ENCODE peak calls at places on chromosomes 5 and 9, in seven cellular contexts. One of them, this sample, is unnamed.

GRCh38 chr9:92385953-92386352 is 18.4 kb downstream of the OGN start:
- DNase-seq in fibroblast of lung: peak
- DNase-seq in lung: no peak
- DNase-seq in brain microvascular endothelial cell: no peak
- DNase-seq in lower leg skin: no peak
- DNase-seq in AG10803: peak
- DNase-seq in breast epithelium: no peak
- DNase-seq in this sample: peak

GRCh38 chr5:169421677-169422076 is 120.7 kb upstream of the SLIT3 start:
- DNase-seq in brain microvascular endothelial cell: no peak
- DNase-seq in lower leg skin: no peak
- DNase-seq in breast epithelium: no peak
- DNase-seq in fibroblast of lung: peak
- DNase-seq in AG10803: no peak
- DNase-seq in lung: no peak
- DNase-seq in this sample: no peak

GRCh38 chr9:112408285-112408684 is 28.4 kb downstream of the HSDL2 start:
- DNase-seq in breast epithelium: no peak
- DNase-seq in brain microvascular endothelial cell: no peak
- DNase-seq in fibroblast of lung: no peak
- DNase-seq in lower leg skin: no peak
- DNase-seq in AG10803: no peak
- DNase-seq in lung: no peak
- DNase-seq in this sample: no peak

GRCh38 chr5:3452622-3453021 is 143.0 kb upstream of the IRX1 start:
- DNase-seq in AG10803: no peak
- DNase-seq in fibroblast of lung: no peak
- DNase-seq in lower leg skin: no peak
- DNase-seq in lung: no peak
- DNase-seq in breast epithelium: no peak
- DNase-seq in brain microvascular endothelial cell: no peak
- DNase-seq in this sample: no peak

GRCh38 chr5:142841511-142842255 is 71.5 kb downstream of the ARHGAP26 start:
- DNase-seq in fibroblast of lung: peak
- DNase-seq in breast epithelium: no peak
- DNase-seq in lung: no peak
- DNase-seq in AG10803: peak
- DNase-seq in brain microvascular endothelial cell: no peak
- DNase-seq in lower leg skin: no peak
- DNase-seq in this sample: no peak

GRCh38 chr9:136653323-136654064 is 9.2 kb upstream of the EGFL7 start:
- DNase-seq in fibroblast of lung: no peak
- DNase-seq in breast epithelium: no peak
- DNase-seq in lung: no peak
- DNase-seq in AG10803: no peak
- DNase-seq in brain microvascular endothelial cell: no peak
- DNase-seq in lower leg skin: no peak
- DNase-seq in this sample: no peak

GRCh38 chr9:126724226-126724625 is 80.6 kb upstream of the ZBTB43 start:
- DNase-seq in breast epithelium: no peak
- DNase-seq in AG10803: no peak
- DNase-seq in lower leg skin: no peak
- DNase-seq in lung: no peak
- DNase-seq in fibroblast of lung: no peak
- DNase-seq in brain microvascular endothelial cell: no peak
- DNase-seq in this sample: no peak

GRCh38 chr5:156020650-156021049 is 306.3 kb upstream of the SGCD start:
- DNase-seq in breast epithelium: no peak
- DNase-seq in AG10803: no peak
- DNase-seq in brain microvascular endothelial cell: no peak
- DNase-seq in fibroblast of lung: no peak
- DNase-seq in lower leg skin: no peak
- DNase-seq in lung: no peak
- DNase-seq in this sample: no peak

GRCh38 chr5:149265559-149265958 is 6.1 kb upstream of the AFAP1L1 start:
- DNase-seq in AG10803: peak
- DNase-seq in fibroblast of lung: peak
- DNase-seq in breast epithelium: no peak
- DNase-seq in lung: no peak
- DNase-seq in lower leg skin: no peak
- DNase-seq in brain microvascular endothelial cell: peak
- DNase-seq in this sample: no peak

GRCh38 chr5:98933446-98934072 is 4.8 kb upstream of the CHD1 start:
- DNase-seq in AG10803: no peak
- DNase-seq in brain microvascular endothelial cell: no peak
- DNase-seq in lower leg skin: no peak
- DNase-seq in lung: no peak
- DNase-seq in fibroblast of lung: no peak
- DNase-seq in breast epithelium: no peak
- DNase-seq in this sample: no peak

GRCh38 chr5:68243681-68244080 is 28.1 kb downstream of the PIK3R1 start:
- DNase-seq in AG10803: no peak
- DNase-seq in fibroblast of lung: no peak
- DNase-seq in lower leg skin: no peak
- DNase-seq in brain microvascular endothelial cell: no peak
- DNase-seq in breast epithelium: no peak
- DNase-seq in lung: no peak
- DNase-seq in this sample: no peak

GRCh38 chr9:110886832-110887231 is 151.4 kb downstream of the LPAR1 start:
- DNase-seq in brain microvascular endothelial cell: no peak
- DNase-seq in AG10803: peak
- DNase-seq in lower leg skin: no peak
- DNase-seq in breast epithelium: no peak
- DNase-seq in lung: no peak
- DNase-seq in fibroblast of lung: peak
- DNase-seq in this sample: no peak

GRCh38 chr9:121735065-121735791 is 83.8 kb downstream of the DAB2IP start:
- DNase-seq in breast epithelium: no peak
- DNase-seq in fibroblast of lung: peak
- DNase-seq in AG10803: peak
- DNase-seq in lower leg skin: no peak
- DNase-seq in lung: no peak
- DNase-seq in brain microvascular endothelial cell: peak
- DNase-seq in this sample: peak

GRCh38 chr5:100644206-100644605 is 109.0 kb downstream of the FAM174A start:
- DNase-seq in lower leg skin: no peak
- DNase-seq in breast epithelium: no peak
- DNase-seq in AG10803: no peak
- DNase-seq in lung: no peak
- DNase-seq in fibroblast of lung: no peak
- DNase-seq in brain microvascular endothelial cell: no peak
- DNase-seq in this sample: no peak

GRCh38 chr5:36068751-36069281 is 2.1 kb upstream of the UGT3A2 start:
- DNase-seq in breast epithelium: no peak
- DNase-seq in fibroblast of lung: no peak
- DNase-seq in lung: no peak
- DNase-seq in brain microvascular endothelial cell: no peak
- DNase-seq in lower leg skin: no peak
- DNase-seq in AG10803: no peak
- DNase-seq in this sample: no peak

GRCh38 chr5:14580037-14581034 is 1.3 kb upstream of the OTULINL start:
- DNase-seq in lower leg skin: no peak
- DNase-seq in fibroblast of lung: peak
- DNase-seq in lung: no peak
- DNase-seq in breast epithelium: no peak
- DNase-seq in AG10803: peak
- DNase-seq in brain microvascular endothelial cell: no peak
- DNase-seq in this sample: peak

GRCh38 chr9:132447346-132447745 is 37.3 kb downstream of the CFAP77 start:
- DNase-seq in AG10803: no peak
- DNase-seq in lung: no peak
- DNase-seq in brain microvascular endothelial cell: no peak
- DNase-seq in breast epithelium: no peak
- DNase-seq in fibroblast of lung: no peak
- DNase-seq in lower leg skin: no peak
- DNase-seq in this sample: no peak

GRCh38 chr5:32094691-32095090 is 79.4 kb downstream of the GOLPH3 start:
- DNase-seq in lower leg skin: no peak
- DNase-seq in fibroblast of lung: no peak
- DNase-seq in breast epithelium: no peak
- DNase-seq in AG10803: no peak
- DNase-seq in brain microvascular endothelial cell: no peak
- DNase-seq in lung: no peak
- DNase-seq in this sample: no peak

GRCh38 chr9:133485531-133486260 is 6.8 kb upstream of the SLC2A6 start:
- DNase-seq in fibroblast of lung: no peak
- DNase-seq in breast epithelium: no peak
- DNase-seq in brain microvascular endothelial cell: no peak
- DNase-seq in lung: no peak
- DNase-seq in AG10803: no peak
- DNase-seq in lower leg skin: no peak
- DNase-seq in this sample: no peak

GRCh38 chr5:78627766-78628165 is 20.8 kb downstream of the LHFPL2 start:
- DNase-seq in AG10803: peak
- DNase-seq in brain microvascular endothelial cell: peak
- DNase-seq in lower leg skin: no peak
- DNase-seq in fibroblast of lung: peak
- DNase-seq in lung: no peak
- DNase-seq in breast epithelium: no peak
- DNase-seq in this sample: peak

GRCh38 chr5:174567506-174568141 is 156.8 kb upstream of the MSX2 start:
- DNase-seq in AG10803: no peak
- DNase-seq in breast epithelium: no peak
- DNase-seq in lower leg skin: no peak
- DNase-seq in brain microvascular endothelial cell: no peak
- DNase-seq in lung: no peak
- DNase-seq in fibroblast of lung: no peak
- DNase-seq in this sample: no peak

GRCh38 chr5:10832987-10833386 is 72.0 kb upstream of the DAP start:
- DNase-seq in breast epithelium: no peak
- DNase-seq in AG10803: peak
- DNase-seq in fibroblast of lung: peak
- DNase-seq in brain microvascular endothelial cell: no peak
- DNase-seq in lung: no peak
- DNase-seq in lower leg skin: no peak
- DNase-seq in this sample: no peak

GRCh38 chr5:115490601-115491000 is 54.0 kb downstream of the FEM1C start:
- DNase-seq in lower leg skin: no peak
- DNase-seq in breast epithelium: no peak
- DNase-seq in fibroblast of lung: no peak
- DNase-seq in brain microvascular endothelial cell: no peak
- DNase-seq in AG10803: no peak
- DNase-seq in lung: peak
- DNase-seq in this sample: no peak

DNA sequence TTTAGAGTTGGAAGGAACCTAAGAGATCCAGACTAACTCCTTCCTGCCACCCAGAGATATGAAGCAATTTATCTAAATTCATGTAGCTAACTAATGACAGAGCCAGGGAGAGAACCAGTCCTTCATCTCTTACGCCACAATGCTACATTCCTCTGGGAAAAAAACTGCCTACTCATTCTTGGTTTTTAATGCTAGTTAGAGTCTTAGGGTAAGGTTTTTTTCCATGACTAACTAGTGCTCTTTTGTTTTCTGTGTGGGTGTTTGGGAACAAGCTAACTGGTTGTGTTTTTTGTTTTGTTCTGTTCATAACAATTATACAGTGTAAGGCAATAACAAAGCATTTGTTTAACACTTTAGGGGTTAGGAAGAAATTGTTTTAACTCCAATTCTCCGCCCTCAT is 52.4 kb downstream of the SLC44A1 start:
- DNase-seq in breast epithelium: no peak
- DNase-seq in fibroblast of lung: peak
- DNase-seq in AG10803: peak
- DNase-seq in lung: no peak
- DNase-seq in lower leg skin: no peak
- DNase-seq in brain microvascular endothelial cell: peak
- DNase-seq in this sample: peak
- H3K4me3 ChIP-seq in breast epithelium: no peak
- H3K4me3 ChIP-seq in fibroblast of lung: no peak
- H3K4me3 ChIP-seq in AG10803: no peak
- H3K4me3 ChIP-seq in lung: no peak
- H3K4me3 ChIP-seq in lower leg skin: no peak
- H3K4me3 ChIP-seq in brain microvascular endothelial cell: no peak
- H3K4me3 ChIP-seq in this sample: no peak

GRCh38 chr5:134174841-134175839 is 1.6 kb downstream of the SKP1 start:
- DNase-seq in lower leg skin: no peak
- DNase-seq in brain microvascular endothelial cell: peak
- DNase-seq in breast epithelium: no peak
- DNase-seq in lung: no peak
- DNase-seq in AG10803: peak
- DNase-seq in fibroblast of lung: peak
- DNase-seq in this sample: no peak

GRCh38 chr5:134175874-134176522 is 752 bp downstream of the SKP1 start:
- DNase-seq in brain microvascular endothelial cell: peak
- DNase-seq in breast epithelium: peak
- DNase-seq in fibroblast of lung: peak
- DNase-seq in lung: no peak
- DNase-seq in AG10803: peak
- DNase-seq in lower leg skin: no peak
- DNase-seq in this sample: no peak

GRCh38 chr5:134177197-134178171 is 734 bp upstream of the SKP1 start:
- DNase-seq in breast epithelium: no peak
- DNase-seq in brain microvascular endothelial cell: peak
- DNase-seq in lung: peak
- DNase-seq in fibroblast of lung: peak
- DNase-seq in AG10803: peak
- DNase-seq in lower leg skin: peak
- DNase-seq in this sample: peak

GRCh38 chr5:134176523-134177196 is at the start of gene SKP1:
- DNase-seq in fibroblast of lung: peak
- DNase-seq in lung: peak
- DNase-seq in lower leg skin: peak
- DNase-seq in breast epithelium: peak
- DNase-seq in AG10803: peak
- DNase-seq in brain microvascular endothelial cell: peak
- DNase-seq in this sample: peak

GRCh38 chr5:134171972-134172371 is 4.8 kb downstream of the SKP1 start:
- DNase-seq in lung: no peak
- DNase-seq in fibroblast of lung: no peak
- DNase-seq in breast epithelium: no peak
- DNase-seq in AG10803: no peak
- DNase-seq in brain microvascular endothelial cell: no peak
- DNase-seq in lower leg skin: no peak
- DNase-seq in this sample: no peak
- TF ChIP-seq CTCF in lung: no peak
- TF ChIP-seq CTCF in fibroblast of lung: no peak
- TF ChIP-seq CTCF in breast epithelium: no peak
- TF ChIP-seq CTCF in AG10803: no peak
- TF ChIP-seq CTCF in brain microvascular endothelial cell: no peak
- TF ChIP-seq CTCF in lower leg skin: no peak
- TF ChIP-seq CTCF in this sample: no peak

GRCh38 chr5:172807766-172808311 is 26.2 kb upstream of the ERGIC1 start:
- DNase-seq in breast epithelium: no peak
- DNase-seq in fibroblast of lung: no peak
- DNase-seq in brain microvascular endothelial cell: no peak
- DNase-seq in lower leg skin: no peak
- DNase-seq in lung: no peak
- DNase-seq in AG10803: no peak
- DNase-seq in this sample: no peak
- H3K4me3 ChIP-seq in breast epithelium: peak
- H3K4me3 ChIP-seq in fibroblast of lung: no peak
- H3K4me3 ChIP-seq in brain microvascular endothelial cell: no peak
- H3K4me3 ChIP-seq in lower leg skin: no peak
- H3K4me3 ChIP-seq in lung: no peak
- H3K4me3 ChIP-seq in AG10803: no peak
- H3K4me3 ChIP-seq in this sample: no peak

GRCh38 chr9:130172858-130173461 is 756 bp downstream of the NCS1 start:
- DNase-seq in brain microvascular endothelial cell: no peak
- DNase-seq in AG10803: no peak
- DNase-seq in lung: no peak
- DNase-seq in breast epithelium: no peak
- DNase-seq in lower leg skin: no peak
- DNase-seq in fibroblast of lung: no peak
- DNase-seq in this sample: no peak
- TF ChIP-seq CTCF in brain microvascular endothelial cell: no peak
- TF ChIP-seq CTCF in AG10803: no peak
- TF ChIP-seq CTCF in lung: no peak
- TF ChIP-seq CTCF in breast epithelium: no peak
- TF ChIP-seq CTCF in lower leg skin: no peak
- TF ChIP-seq CTCF in fibroblast of lung: no peak
- TF ChIP-seq CTCF in this sample: no peak